ENCODE peak calls at places on chromosomes 11 and 22, in five cellular contexts. One of them, this sample, is unnamed.

GRCh38 chr22:21450858-21451331 is 16.3 kb upstream of the TMEM191C start:
- DNase-seq in stomach: peak; percentile 10
- DNase-seq in esophagus muscularis mucosa: no peak
- DNase-seq in sigmoid colon: peak; percentile 35
- DNase-seq in SK-N-SH: no peak
- DNase-seq in this sample: peak; percentile 76

GRCh38 chr22:24424001-24424900 is 3.1 kb upstream of the ADORA2A start:
- DNase-seq in esophagus muscularis mucosa: no peak
- DNase-seq in stomach: no peak
- DNase-seq in sigmoid colon: no peak
- DNase-seq in SK-N-SH: no peak
- DNase-seq in this sample: no peak

GRCh38 chr22:45743687-45744086 is 72.1 kb downstream of the ATXN10 start:
- DNase-seq in esophagus muscularis mucosa: no peak
- DNase-seq in sigmoid colon: no peak
- DNase-seq in SK-N-SH: no peak
- DNase-seq in stomach: no peak
- DNase-seq in this sample: no peak

GRCh38 chr11:86537541-86538222 is 134.7 kb downstream of the ME3 start:
- DNase-seq in esophagus muscularis mucosa: no peak
- DNase-seq in stomach: no peak
- DNase-seq in sigmoid colon: no peak
- DNase-seq in SK-N-SH: no peak
- DNase-seq in this sample: no peak

GRCh38 chr11:11390068-11390775 is 37.2 kb upstream of the CSNK2A3 start:
- DNase-seq in sigmoid colon: no peak
- DNase-seq in esophagus muscularis mucosa: no peak
- DNase-seq in SK-N-SH: no peak
- DNase-seq in stomach: no peak
- DNase-seq in this sample: peak; percentile 54

GRCh38 chr11:5096011-5096410 is 26.6 kb downstream of the OR52E1 start:
- DNase-seq in esophagus muscularis mucosa: no peak
- DNase-seq in sigmoid colon: no peak
- DNase-seq in stomach: no peak
- DNase-seq in SK-N-SH: no peak
- DNase-seq in this sample: no peak

GRCh38 chr22:37244114-37244921 is at the start of gene RAC2:
- DNase-seq in sigmoid colon: peak; percentile 72
- DNase-seq in esophagus muscularis mucosa: no peak
- DNase-seq in SK-N-SH: peak; percentile 57
- DNase-seq in stomach: peak; percentile 78
- DNase-seq in this sample: peak; percentile 86

GRCh38 chr22:45225732-45226560 is 14.7 kb downstream of the KIAA0930 start:
- DNase-seq in sigmoid colon: peak; percentile 89
- DNase-seq in esophagus muscularis mucosa: no peak
- DNase-seq in stomach: no peak
- DNase-seq in SK-N-SH: no peak
- DNase-seq in this sample: no peak

GRCh38 chr11:76232026-76232665 is 25.8 kb upstream of the WNT11 start:
- DNase-seq in stomach: no peak
- DNase-seq in SK-N-SH: no peak
- DNase-seq in esophagus muscularis mucosa: no peak
- DNase-seq in sigmoid colon: no peak
- DNase-seq in this sample: no peak

GRCh38 chr11:85530596-85530995 is 96.5 kb downstream of the DLG2 start:
- DNase-seq in sigmoid colon: no peak
- DNase-seq in esophagus muscularis mucosa: no peak
- DNase-seq in stomach: no peak
- DNase-seq in SK-N-SH: no peak
- DNase-seq in this sample: no peak

GRCh38 chr11:95108671-95109551 is 19.3 kb downstream of the ENDOD1 start:
- DNase-seq in sigmoid colon: no peak
- DNase-seq in SK-N-SH: no peak
- DNase-seq in stomach: no peak
- DNase-seq in esophagus muscularis mucosa: no peak
- DNase-seq in this sample: no peak

GRCh38 chr11:74744277-74744676 is 4.4 kb upstream of the RNF169 start:
- DNase-seq in sigmoid colon: no peak
- DNase-seq in stomach: no peak
- DNase-seq in SK-N-SH: no peak
- DNase-seq in esophagus muscularis mucosa: no peak
- DNase-seq in this sample: no peak

GRCh38 chr11:74746868-74747267 is 1.8 kb upstream of the RNF169 start:
- DNase-seq in sigmoid colon: no peak
- DNase-seq in stomach: no peak
- DNase-seq in SK-N-SH: peak; percentile 50
- DNase-seq in esophagus muscularis mucosa: peak; percentile 14
- DNase-seq in this sample: no peak

GRCh38 chr11:74748211-74749126 is at the start of gene RNF169:
- DNase-seq in SK-N-SH: peak; percentile 97
- DNase-seq in sigmoid colon: peak; percentile 98
- DNase-seq in stomach: peak; percentile 94
- DNase-seq in esophagus muscularis mucosa: peak; percentile 99
- DNase-seq in this sample: peak; percentile 98

GRCh38 chr11:74749965-74750296 is 1.3 kb downstream of the RNF169 start:
- DNase-seq in SK-N-SH: no peak
- DNase-seq in esophagus muscularis mucosa: no peak
- DNase-seq in sigmoid colon: no peak
- DNase-seq in stomach: no peak
- DNase-seq in this sample: no peak

GRCh38 chr11:74749127-74749964 is 697 bp downstream of the RNF169 start:
- DNase-seq in stomach: peak; percentile 54
- DNase-seq in SK-N-SH: peak; percentile 86
- DNase-seq in esophagus muscularis mucosa: no peak
- DNase-seq in sigmoid colon: no peak
- DNase-seq in this sample: peak; percentile 74
- TF ChIP-seq POLR2AphosphoS5 in stomach: no peak
- TF ChIP-seq POLR2AphosphoS5 in SK-N-SH: no peak
- TF ChIP-seq POLR2AphosphoS5 in esophagus muscularis mucosa: no peak
- TF ChIP-seq POLR2AphosphoS5 in sigmoid colon: peak; percentile 20
- TF ChIP-seq POLR2AphosphoS5 in this sample: peak; percentile 14

DNA sequence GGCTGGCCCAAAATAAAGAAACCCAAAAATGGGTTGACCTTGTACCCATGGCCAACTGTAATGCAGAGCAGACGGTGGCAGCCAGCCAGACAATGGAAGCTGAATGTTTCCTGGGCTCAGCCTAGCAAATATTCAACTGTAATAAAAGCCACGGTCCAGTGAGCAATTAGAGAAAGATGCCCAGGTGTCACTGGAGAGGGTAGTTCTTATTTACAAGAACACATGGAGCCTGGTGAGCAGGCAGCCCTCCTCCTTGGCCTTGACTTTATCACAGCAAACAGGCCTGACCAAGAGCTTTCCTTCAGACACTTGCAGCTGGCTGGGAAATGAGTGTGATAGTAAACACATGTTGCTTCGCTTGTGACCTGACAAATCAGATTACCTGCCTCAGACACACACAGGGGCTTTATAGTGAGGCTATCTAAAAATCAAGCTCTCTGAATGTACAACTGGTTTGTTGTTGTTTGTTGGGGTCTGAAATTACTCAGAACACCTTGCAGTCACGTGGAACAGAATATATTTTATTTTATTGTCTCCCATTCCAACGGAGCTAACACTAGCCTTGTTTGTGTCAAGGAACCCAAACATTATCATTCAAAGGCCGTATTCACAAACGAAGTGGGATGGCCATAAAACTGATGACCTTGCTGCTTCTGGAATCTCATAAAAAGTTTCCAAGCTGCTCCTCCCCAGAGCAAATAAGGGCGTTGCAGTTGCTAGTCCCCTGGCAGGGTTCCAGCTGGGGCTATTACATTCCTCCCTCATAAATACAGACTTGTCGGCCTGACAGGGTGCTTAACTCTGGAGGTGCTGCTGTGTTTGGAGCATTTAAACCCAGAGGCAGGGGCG is 161.1 kb downstream of the BBOX1 start:
- DNase-seq in stomach: peak; percentile 93
- DNase-seq in SK-N-SH: peak; percentile 47
- DNase-seq in sigmoid colon: peak; percentile 98
- DNase-seq in esophagus muscularis mucosa: no peak
- DNase-seq in this sample: peak; percentile 89
- TF ChIP-seq EP300 in stomach: no peak
- TF ChIP-seq EP300 in SK-N-SH: peak; percentile 68
- TF ChIP-seq EP300 in sigmoid colon: peak; percentile 45
- TF ChIP-seq EP300 in esophagus muscularis mucosa: no peak
- TF ChIP-seq EP300 in this sample: no peak

GRCh38 chr11:64742087-64742939 is 1.6 kb downstream of the RASGRP2 start:
- DNase-seq in esophagus muscularis mucosa: no peak
- DNase-seq in stomach: no peak
- DNase-seq in sigmoid colon: no peak
- DNase-seq in SK-N-SH: no peak
- DNase-seq in this sample: no peak

GRCh38 chr11:64741393-64742086 is 2.4 kb downstream of the RASGRP2 start:
- DNase-seq in stomach: no peak
- DNase-seq in esophagus muscularis mucosa: no peak
- DNase-seq in sigmoid colon: no peak
- DNase-seq in SK-N-SH: no peak
- DNase-seq in this sample: no peak

GRCh38 chr11:64743591-64744543 is at the start of gene RASGRP2:
- DNase-seq in sigmoid colon: peak; percentile 93
- DNase-seq in esophagus muscularis mucosa: no peak
- DNase-seq in SK-N-SH: peak; percentile 84
- DNase-seq in stomach: peak; percentile 74
- DNase-seq in this sample: peak; percentile 90

GRCh38 chr11:64744544-64745218 is 739 bp upstream of the RASGRP2 start:
- DNase-seq in SK-N-SH: peak; percentile 86
- DNase-seq in sigmoid colon: no peak
- DNase-seq in esophagus muscularis mucosa: no peak
- DNase-seq in stomach: no peak
- DNase-seq in this sample: no peak

DNA sequence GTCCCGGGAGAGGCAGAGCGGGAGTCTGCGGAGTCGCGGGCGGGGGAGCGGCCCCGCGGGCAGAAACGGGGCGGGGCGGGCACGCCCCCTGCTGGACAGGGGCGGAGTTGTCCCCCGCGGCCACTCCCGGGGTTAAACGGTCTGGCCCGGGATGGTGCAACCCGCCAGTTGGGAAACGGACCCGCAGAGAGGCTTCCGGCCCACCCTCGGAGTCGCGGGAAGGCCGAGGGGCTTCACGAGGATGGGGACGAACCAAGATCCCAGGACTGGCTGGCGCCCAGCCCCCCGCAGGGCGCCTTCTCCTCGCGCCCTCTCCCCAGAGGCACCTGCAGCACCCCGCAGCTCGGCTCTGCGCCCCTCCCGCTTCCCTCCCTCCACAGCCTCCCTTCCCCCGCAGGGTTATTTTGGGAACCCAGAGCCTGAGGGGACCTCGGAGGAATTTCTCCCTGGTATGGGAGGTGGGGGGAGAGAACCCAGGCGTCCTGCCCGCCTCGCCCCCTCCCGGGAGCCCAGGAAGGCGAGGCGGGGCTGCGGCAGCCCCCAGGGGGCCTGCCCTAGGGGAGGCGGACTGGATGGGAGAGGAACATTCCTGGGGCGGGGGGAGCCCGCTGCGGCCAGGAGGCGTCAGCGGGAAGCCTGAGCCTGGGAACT is 877 bp downstream of the RASGRP2 start:
- DNase-seq in esophagus muscularis mucosa: no peak
- DNase-seq in SK-N-SH: peak; percentile 93
- DNase-seq in stomach: peak; percentile 79
- DNase-seq in sigmoid colon: peak; percentile 92
- DNase-seq in this sample: peak; percentile 92
- H3K4me3 ChIP-seq in esophagus muscularis mucosa: peak overlapping the region; percentile 59
- H3K4me3 ChIP-seq in SK-N-SH: peak overlapping the region; percentile 49
- H3K4me3 ChIP-seq in stomach: peak overlapping the region; percentile 66
- H3K4me3 ChIP-seq in sigmoid colon: peak overlapping the region; percentile 72
- H3K4me3 ChIP-seq in this sample: peak overlapping the region; percentile 45

GRCh38 chr22:42892156-42892555 is 35.1 kb upstream of the ARFGAP3 start:
- DNase-seq in stomach: no peak
- DNase-seq in SK-N-SH: no peak
- DNase-seq in sigmoid colon: no peak
- DNase-seq in esophagus muscularis mucosa: no peak
- DNase-seq in this sample: no peak

GRCh38 chr22:42895087-42895486 is 38.0 kb upstream of the ARFGAP3 start:
- DNase-seq in stomach: no peak
- DNase-seq in sigmoid colon: no peak
- DNase-seq in SK-N-SH: no peak
- DNase-seq in esophagus muscularis mucosa: no peak
- DNase-seq in this sample: no peak

GRCh38 chr22:42892571-42893316 is 35.7 kb upstream of the ARFGAP3 start:
- DNase-seq in sigmoid colon: no peak
- DNase-seq in SK-N-SH: no peak
- DNase-seq in stomach: peak; percentile 82
- DNase-seq in esophagus muscularis mucosa: no peak
- DNase-seq in this sample: no peak

GRCh38 chr22:42891696-42892095 is 34.6 kb upstream of the ARFGAP3 start:
- DNase-seq in sigmoid colon: no peak
- DNase-seq in stomach: no peak
- DNase-seq in SK-N-SH: no peak
- DNase-seq in esophagus muscularis mucosa: no peak
- DNase-seq in this sample: no peak

DNA sequence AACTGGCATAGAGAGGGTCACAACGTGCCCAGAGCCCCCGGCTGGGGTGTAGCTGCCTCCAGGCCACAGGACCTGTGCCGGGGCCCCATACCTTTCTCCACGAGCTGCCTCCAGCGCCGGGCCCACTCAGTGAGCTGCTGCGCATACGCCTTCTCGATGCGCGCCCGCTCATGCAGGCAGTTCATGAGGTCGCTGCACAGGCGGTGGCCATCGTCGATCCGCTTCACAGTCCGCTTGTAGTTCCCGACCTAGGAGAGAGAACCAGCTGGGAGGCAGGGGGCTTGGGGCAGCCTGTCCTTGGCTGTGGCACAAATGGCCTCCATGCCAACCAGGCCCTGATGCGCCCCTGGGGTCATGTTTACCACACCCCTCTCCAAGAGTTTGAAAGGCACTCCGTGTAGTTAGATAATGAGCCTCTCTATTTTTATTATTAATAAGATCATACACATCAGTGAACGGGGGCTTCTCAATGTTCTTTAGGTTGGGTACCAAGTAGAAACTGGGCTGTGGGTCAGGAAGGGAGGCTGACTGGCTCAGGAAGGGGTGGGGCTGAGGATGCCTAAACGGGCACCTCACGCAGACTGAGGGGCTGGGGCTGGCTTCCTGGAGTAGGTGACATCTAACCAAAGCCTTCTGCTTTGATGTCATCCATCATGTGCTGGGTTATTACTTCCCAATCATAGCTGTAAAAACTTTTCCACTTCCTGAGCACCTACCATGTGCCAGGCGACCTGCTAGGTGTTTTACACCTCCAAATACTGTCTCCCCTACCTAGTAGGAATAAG is 36.5 kb upstream of the ARFGAP3 start:
- DNase-seq in SK-N-SH: no peak
- DNase-seq in sigmoid colon: no peak
- DNase-seq in esophagus muscularis mucosa: no peak
- DNase-seq in stomach: no peak
- DNase-seq in this sample: no peak
- TF ChIP-seq POLR2AphosphoS5 in SK-N-SH: no peak
- TF ChIP-seq POLR2AphosphoS5 in sigmoid colon: no peak
- TF ChIP-seq POLR2AphosphoS5 in esophagus muscularis mucosa: no peak
- TF ChIP-seq POLR2AphosphoS5 in stomach: no peak
- TF ChIP-seq POLR2AphosphoS5 in this sample: no peak

GRCh38 chr11:62592989-62593421 is 1.7 kb upstream of the TUT1 start:
- DNase-seq in SK-N-SH: no peak
- DNase-seq in sigmoid colon: no peak
- DNase-seq in stomach: no peak
- DNase-seq in esophagus muscularis mucosa: no peak
- DNase-seq in this sample: no peak
- TF ChIP-seq EP300 in SK-N-SH: no peak
- TF ChIP-seq EP300 in sigmoid colon: no peak
- TF ChIP-seq EP300 in stomach: no peak
- TF ChIP-seq EP300 in esophagus muscularis mucosa: no peak
- TF ChIP-seq EP300 in this sample: no peak

This sample was measured in suprapubic skin.